ENCODE peak calls at places on chromosome 19, in four cellular contexts. D, Q, J and U are unnamed samples.

GRCh38 chr19:30870861-30871260 is 478.4 kb downstream of the TSHZ3 start:
- DNase-seq in Q (no peak), D (no peak), J (no peak), U (peak)

GRCh38 chr19:55484571-55485438 is at the start of gene NAT14:
- DNase-seq in Q (peak), D (peak), J (no peak), U (peak)

GRCh38 chr19:16896098-16896912 is 7.5 kb downstream of the F2RL3 start:
- DNase-seq in Q (no peak), D (no peak), J (no peak), U (no peak)

GRCh38 chr19:2592824-2593223 is 109.7 kb downstream of the GNG7 start:
- DNase-seq in D (no peak), Q (no peak), J (no peak), U (no peak)

GRCh38 chr19:21084343-21084742 is 2.3 kb downstream of the ZNF714 start:
- DNase-seq in Q (no peak), D (no peak), J (peak), U (no peak)

GRCh38 chr19:47240996-47241918 is 10.3 kb upstream of the BBC3 start:
- DNase-seq in J (no peak), D (peak), Q (peak), U (peak)

GRCh38 chr19:13938361-13939027 is at the start of gene PODNL1:
- DNase-seq in J (no peak), D (no peak), Q (no peak), U (peak)

GRCh38 chr19:11384778-11385129 is 640 bp upstream of the EPOR start:
- DNase-seq in J (no peak), Q (no peak), D (no peak), U (no peak)

GRCh38 chr19:19381007-19381926 is 24.2 kb upstream of the GATAD2A start:
- DNase-seq in Q (no peak), J (no peak), D (no peak), U (no peak)

GRCh38 chr19:13463296-13463695 is 43.0 kb downstream of the CACNA1A start:
- DNase-seq in D (no peak), Q (no peak), J (no peak), U (no peak)

GRCh38 chr19:47232422-47233211 is 1.6 kb upstream of the BBC3 start:
- DNase-seq in D (no peak), J (no peak), Q (no peak), U (no peak)

GRCh38 chr19:12985049-12985776 is 10.1 kb upstream of the NFIX start:
- DNase-seq in Q (no peak), D (peak), J (no peak), U (no peak)

GRCh38 chr19:41219924-41220567 is 1.0 kb downstream of the AXL start:
- DNase-seq in D (no peak), J (no peak), Q (no peak), U (no peak)

GRCh38 chr19:2523630-2524311 is 47.8 kb downstream of the GADD45B start:
- DNase-seq in Q (no peak), J (no peak), D (no peak), U (no peak)

GRCh38 chr19:38713227-38713649 is 31.0 kb downstream of the CAPN12 start:
- DNase-seq in J (no peak), Q (no peak), D (no peak), U (no peak)

GRCh38 chr19:29680447-29680846 is 15.2 kb downstream of the PLEKHF1 start:
- DNase-seq in Q (no peak), D (no peak), J (no peak), U (no peak)

GRCh38 chr19:33662391-33662790 is 40.6 kb downstream of the CHST8 start:
- DNase-seq in D (no peak), Q (no peak), J (no peak), U (no peak)

GRCh38 chr19:3785938-3786824 is at the start of gene MATK:
- DNase-seq in J (no peak), Q (no peak), D (no peak), U (peak)

GRCh38 chr19:16005925-16006324 is 57.1 kb downstream of the OR10H4 start:
- DNase-seq in J (no peak), Q (no peak), D (no peak), U (no peak)

GRCh38 chr19:16051254-16052025 is 24.9 kb upstream of the TPM4 start:
- DNase-seq in D (no peak), Q (no peak), J (no peak), U (no peak)

GRCh38 chr19:28847468-28847867 is 365.5 kb downstream of the UQCRFS1 start:
- DNase-seq in J (no peak), D (no peak), Q (no peak), U (no peak)

GRCh38 chr19:4328243-4328990 is 10.2 kb downstream of the STAP2 start:
- DNase-seq in Q (peak), J (peak), D (no peak), U (peak)

GRCh38 chr19:33301011-33301899 is 1.1 kb downstream of the CEBPA start:
- DNase-seq in D (no peak), Q (no peak), J (no peak), U (peak)

GRCh38 chr19:50460161-50460765 is 16.0 kb upstream of the EMC10 start:
- DNase-seq in Q (no peak), D (peak), J (peak), U (no peak)

GRCh38 chr19:19385900-19386339 is 19.6 kb upstream of the GATAD2A start:
- DNase-seq in J (no peak), Q (no peak), D (no peak), U (no peak)

GRCh38 chr19:3807574-3808354 is 21.6 kb upstream of the MATK start:
- DNase-seq in Q (no peak), J (no peak), D (no peak), U (no peak)

GRCh38 chr19:22427587-22428298 is 5.6 kb upstream of the ZNF98 start:
- DNase-seq in Q (no peak), D (no peak), J (no peak), U (no peak)

DNA sequence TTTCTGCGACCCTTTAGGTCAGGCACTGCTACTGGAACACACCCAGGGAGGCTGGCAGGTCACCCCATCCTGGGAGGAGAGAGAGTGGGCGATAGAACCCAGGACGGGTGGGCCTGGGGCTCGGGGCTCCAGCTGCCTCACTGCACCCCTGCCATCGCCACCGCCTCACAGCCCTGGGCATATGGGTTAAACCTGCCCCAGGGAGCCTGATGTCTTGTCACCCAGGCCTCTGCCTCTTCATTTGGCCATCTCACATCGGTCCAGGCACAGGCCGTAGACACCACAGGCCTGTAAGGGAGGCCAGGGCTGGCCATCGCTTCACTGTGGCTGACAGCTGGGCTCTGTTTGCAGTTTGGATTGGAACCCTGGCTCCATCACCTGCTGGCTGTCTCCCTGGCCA is 10.2 kb downstream of the PRPF31 start:
- DNase-seq in J (no peak), Q (no peak), D (no peak), U (no peak)
- TF ChIP-seq TCF12 in J (no peak), Q (no peak), D (no peak), U (no peak)

GRCh38 chr19:5829567-5830315 is 9.8 kb downstream of the FUT6 start:
- DNase-seq in Q (no peak), D (no peak), J (no peak), U (no peak)
- TF ChIP-seq TCF12 in Q (no peak), D (no peak), J (no peak), U (no peak)

DNA sequence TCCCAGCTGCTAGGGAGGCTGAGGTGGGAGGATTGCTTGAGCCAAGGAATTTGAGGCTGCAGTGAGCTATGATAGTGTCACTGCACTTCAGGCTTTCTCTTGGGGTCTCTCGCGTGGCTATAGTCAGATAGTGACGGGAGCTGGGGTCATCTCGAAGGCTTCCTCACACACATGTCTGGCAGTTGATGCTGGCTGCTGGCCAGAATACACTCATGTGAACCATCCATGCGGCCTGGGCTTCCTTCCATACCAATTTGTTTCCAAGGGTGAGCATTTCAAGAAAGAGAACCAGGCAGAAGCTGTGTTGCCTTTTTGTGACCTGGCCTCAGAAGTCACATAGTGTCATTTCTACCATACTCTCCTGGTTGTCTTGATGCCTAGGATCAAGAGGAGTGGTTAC is 26.5 kb downstream of the LEUTX start:
- DNase-seq in D (no peak), J (no peak), Q (no peak), U (no peak)
- TF ChIP-seq TCF12 in D (no peak), J (no peak), Q (no peak), U (no peak)

GRCh38 chr19:10290439-10290875 is 705 bp downstream of the ICAM5 start:
- DNase-seq in J (no peak), Q (no peak), D (no peak), U (no peak)

GRCh38 chr19:10290876-10291553 is 1.3 kb downstream of the ICAM5 start:
- DNase-seq in Q (no peak), J (no peak), D (peak), U (peak)

GRCh38 chr19:10289167-10289835 is 451 bp upstream of the ICAM5 start:
- DNase-seq in D (peak), Q (no peak), J (no peak), U (peak)

GRCh38 chr19:10288662-10289166 is 1.0 kb upstream of the ICAM5 start:
- DNase-seq in J (no peak), Q (no peak), D (peak), U (peak)

DNA sequence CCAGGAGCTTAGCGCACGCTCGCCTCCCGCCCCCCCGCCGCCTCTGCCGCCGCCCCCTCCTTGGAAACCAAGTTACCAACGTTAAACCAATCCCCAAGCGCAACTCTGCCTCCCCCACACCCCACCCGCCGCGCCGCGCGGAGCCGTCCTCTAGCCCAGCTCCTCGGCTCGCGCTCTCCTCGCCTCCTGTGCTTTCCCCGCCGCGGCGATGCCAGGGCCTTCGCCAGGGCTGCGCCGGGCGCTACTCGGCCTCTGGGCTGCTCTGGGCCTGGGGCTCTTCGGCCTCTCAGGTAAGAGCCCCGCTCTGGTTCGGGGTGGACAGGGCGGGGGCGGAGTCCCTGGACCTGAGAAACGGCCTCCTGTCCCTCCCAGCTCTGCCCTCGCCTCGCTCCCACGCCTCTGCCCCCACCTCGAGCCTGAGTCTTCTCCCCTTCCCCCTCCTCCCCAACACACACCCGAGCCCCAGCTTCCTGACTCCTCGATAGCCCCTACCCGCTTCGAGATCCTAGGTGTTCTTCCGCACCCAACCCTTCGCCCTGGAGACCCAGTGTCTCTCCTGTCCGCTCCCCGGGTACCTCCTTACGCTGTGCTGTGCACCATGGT is at the start of gene ICAM5:
- DNase-seq in D (no peak), Q (no peak), J (no peak), U (no peak)
- TF ChIP-seq TCF12 in D (no peak), Q (no peak), J (no peak), U (no peak)

GRCh38 chr19:43763473-43763939 is 8.7 kb upstream of the SMG9 start:
- DNase-seq in Q (no peak), J (no peak), D (no peak), U (no peak)
- TF ChIP-seq TCF12 in Q (no peak), J (peak), D (no peak), U (peak)

GRCh38 chr19:7442423-7442822 is 46.4 kb downstream of the PEX11G start:
- DNase-seq in J (no peak), D (no peak), Q (no peak), U (no peak)
- TF ChIP-seq TCF12 in J (no peak), D (no peak), Q (no peak), U (no peak)

GRCh38 chr19:768424-768823 is 17.5 kb downstream of the MISP start:
- DNase-seq in D (no peak), Q (no peak), J (no peak), U (no peak)
- TF ChIP-seq TCF12 in D (no peak), Q (no peak), J (no peak), U (no peak)

GRCh38 chr19:39926170-39926755 is 8.2 kb downstream of the FCGBP start:
- DNase-seq in D (no peak), Q (no peak), J (no peak), U (no peak)
- TF ChIP-seq TCF12 in D (no peak), Q (no peak), J (no peak), U (no peak)

GRCh38 chr19:49427855-49428546 is 2.8 kb downstream of the GFY start:
- DNase-seq in J (no peak), Q (no peak), D (no peak), U (peak)
- TF ChIP-seq TCF12 in J (no peak), Q (no peak), D (no peak), U (no peak)